ENCODE peak calls at places on chromosomes 5 and 9, in eight cellular contexts. Y, L, W, F, A, Z, U and V are unnamed samples.

GRCh38 chr5:75482482-75482881 is 28.9 kb downstream of the CERT1 start:
- DNase-seq in Y (no peak), L (no peak), W (no peak), F (no peak), A (no peak), Z (no peak), U (no peak), V (no peak)

GRCh38 chr9:134403682-134404301 is 77.5 kb downstream of the RXRA start:
- DNase-seq in Y (peak; percentile 91), L (peak; percentile 63), W (no peak), F (peak; percentile 80), A (peak; percentile 84), Z (peak; percentile 84), U (no peak), V (peak; percentile 80)

GRCh38 chr5:59661939-59662615 is 231.4 kb downstream of the PDE4D start:
- DNase-seq in Y (no peak), L (no peak), W (no peak), F (no peak), A (no peak), Z (no peak), U (no peak), V (no peak)

GRCh38 chr5:149143470-149143869 is 2.2 kb downstream of the ABLIM3 start:
- DNase-seq in Y (no peak), L (no peak), W (peak; percentile 79), F (peak; percentile 60), A (no peak), Z (no peak), U (no peak), V (no peak)

GRCh38 chr5:158739941-158740340 is 359.8 kb downstream of the EBF1 start:
- DNase-seq in Y (no peak), L (no peak), W (no peak), F (peak; percentile 74), A (no peak), Z (no peak), U (peak; percentile 16), V (no peak)

GRCh38 chr5:92652735-92653134 is 928.3 kb downstream of the NR2F1-AS1 start:
- DNase-seq in Y (no peak), L (no peak), W (peak; percentile 90), F (no peak), A (no peak), Z (no peak), U (peak; percentile 19), V (no peak)

GRCh38 chr9:35691757-35692301 is 2.1 kb upstream of the TPM2 start:
- DNase-seq in Y (peak; percentile 87), L (no peak), W (no peak), F (peak; percentile 60), A (no peak), Z (no peak), U (no peak), V (no peak)

GRCh38 chr9:89714316-89714715 is 109.5 kb downstream of the GADD45G start:
- DNase-seq in Y (no peak), L (no peak), W (no peak), F (peak; percentile 49), A (no peak), Z (no peak), U (no peak), V (no peak)

GRCh38 chr5:151829370-151829769 is 57.6 kb downstream of the G3BP1 start:
- DNase-seq in Y (no peak), L (no peak), W (no peak), F (no peak), A (no peak), Z (no peak), U (no peak), V (no peak)

DNA sequence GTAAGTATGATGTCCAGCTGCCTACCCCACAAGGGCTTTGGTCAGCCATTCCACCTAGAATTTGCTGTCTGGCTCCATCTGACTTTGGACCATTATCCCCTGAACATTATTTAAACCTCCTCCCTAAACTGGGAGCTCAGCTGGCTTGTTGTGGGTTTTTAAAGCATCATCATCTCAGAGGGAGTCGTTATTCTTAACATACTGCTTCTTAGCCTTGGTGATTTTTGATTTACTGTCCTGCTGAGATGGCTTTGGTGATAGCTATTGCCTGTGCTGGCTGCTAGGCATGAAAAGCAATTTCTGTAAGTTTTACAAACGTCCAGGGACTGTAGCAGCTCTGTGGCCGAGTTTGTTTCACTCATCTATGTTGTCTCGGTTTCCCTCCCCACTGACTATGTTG is 256.1 kb downstream of the NR3C1 start:
- DNase-seq in Y (no peak), L (no peak), W (no peak), F (no peak), A (no peak), Z (no peak), U (no peak), V (no peak)
- H3K4me1 ChIP-seq in Y (peaks cover 65% of the 10 kb centered on the region), L (peaks cover 69% of the 10 kb centered on the region), W (peaks cover 72% of the 10 kb centered on the region), F (no peaks in the 10 kb centered on the region), A (peaks cover 15% of the 10 kb centered on the region), Z (peaks cover 48% of the 10 kb centered on the region), U (peaks cover 25% of the 10 kb centered on the region), V (peaks cover 4% of the 10 kb centered on the region)

GRCh38 chr5:133933670-133934295 is 34.6 kb downstream of the C5orf15 start:
- DNase-seq in Y (no peak), L (no peak), W (no peak), F (no peak), A (no peak), Z (no peak), U (no peak), V (no peak)

GRCh38 chr5:133933169-133933509 is 35.3 kb downstream of the C5orf15 start:
- DNase-seq in Y (no peak), L (peak; percentile 41), W (no peak), F (no peak), A (no peak), Z (no peak), U (no peak), V (no peak)

GRCh38 chr5:133934822-133935793 is 33.3 kb downstream of the C5orf15 start:
- DNase-seq in Y (peak; percentile 44), L (no peak), W (no peak), F (no peak), A (no peak), Z (no peak), U (no peak), V (no peak)

GRCh38 chr5:133932441-133933168 is 35.8 kb downstream of the C5orf15 start:
- DNase-seq in Y (no peak), L (no peak), W (no peak), F (no peak), A (no peak), Z (no peak), U (no peak), V (no peak)

DNA sequence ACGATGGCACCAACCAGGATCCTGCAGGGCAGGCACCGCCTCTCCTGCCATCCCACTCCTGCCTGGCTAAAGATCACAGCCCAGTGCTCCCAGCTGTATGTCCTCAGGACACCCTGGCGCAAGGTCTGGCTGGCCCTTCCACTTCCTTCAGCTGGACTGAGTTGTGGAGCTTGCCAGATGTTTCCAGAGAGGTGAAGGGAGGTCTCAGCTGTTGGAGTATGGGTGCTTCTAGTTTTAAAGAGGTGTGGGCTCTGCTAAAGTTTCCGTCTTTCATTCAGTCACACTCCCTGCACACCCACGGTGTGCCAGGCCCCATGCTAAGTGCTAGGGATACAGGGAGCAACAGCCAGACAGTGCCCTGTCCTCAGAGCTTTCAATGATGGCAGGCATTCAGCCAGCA is 34.1 kb downstream of the C5orf15 start:
- DNase-seq in Y (no peak), L (no peak), W (no peak), F (no peak), A (no peak), Z (no peak), U (no peak), V (no peak)
- H3K4me1 ChIP-seq in Y (peaks cover 11% of the 10 kb centered on the region), L (peaks cover 34% of the 10 kb centered on the region), W (peaks cover 7% of the 10 kb centered on the region), F (no peaks in the 10 kb centered on the region), A (no peaks in the 10 kb centered on the region), Z (no peaks in the 10 kb centered on the region), U (peaks cover 8% of the 10 kb centered on the region), V (peaks cover 3% of the 10 kb centered on the region)

DNA sequence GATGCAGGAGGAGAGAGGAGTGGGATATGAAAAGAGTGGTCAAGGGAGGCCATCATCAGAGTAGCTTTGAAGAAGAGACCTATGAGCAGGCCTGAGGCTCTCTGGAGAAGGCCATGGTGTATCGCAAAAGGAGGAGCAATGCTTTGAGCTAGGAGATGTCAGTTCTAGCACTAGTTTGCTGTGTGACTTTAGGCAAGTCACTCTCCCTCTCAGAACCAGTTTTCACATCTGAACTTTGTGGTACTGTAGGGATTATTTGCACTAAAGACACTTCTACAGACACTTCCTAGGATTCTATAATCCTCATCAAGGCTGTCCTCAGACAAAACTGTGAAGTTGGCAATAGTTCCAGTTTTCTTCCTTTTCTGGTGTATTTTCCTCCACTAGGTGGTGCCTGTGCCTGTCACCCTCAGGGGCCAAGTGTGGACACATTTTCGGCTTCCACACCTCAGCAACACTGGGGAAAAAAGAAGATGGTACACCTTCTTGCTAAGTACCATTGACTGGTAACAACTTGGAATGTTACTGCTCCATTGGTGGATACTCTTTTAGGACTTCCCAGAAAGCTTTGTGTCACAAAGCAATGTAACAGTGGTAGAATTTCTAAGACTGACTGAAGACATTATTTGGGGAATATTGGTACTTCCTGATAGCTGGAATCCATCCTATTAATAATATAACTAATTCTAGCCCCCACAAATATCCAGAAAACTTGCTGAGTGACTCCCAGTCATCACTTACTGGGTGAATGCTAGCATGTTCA is 9.9 kb downstream of the PAPPA start:
- DNase-seq in Y (no peak), L (no peak), W (peak; percentile 60), F (no peak), A (no peak), Z (no peak), U (no peak), V (no peak)
- H3K4me1 ChIP-seq in Y (no peaks in the 10 kb centered on the region), L (no peaks in the 10 kb centered on the region), W (peaks cover 28% of the 10 kb centered on the region), F (no peaks in the 10 kb centered on the region), A (no peaks in the 10 kb centered on the region), Z (no peaks in the 10 kb centered on the region), U (no peaks in the 10 kb centered on the region), V (no peaks in the 10 kb centered on the region)

GRCh38 chr5:150640311-150641005 is at the start of gene SYNPO:
- DNase-seq in Y (peak; percentile 94), L (peak; percentile 53), W (peak; percentile 92), F (peak; percentile 94), A (peak; percentile 74), Z (peak; percentile 81), U (peak; percentile 87), V (peak; percentile 53)

GRCh38 chr5:150638488-150639316 is 1.8 kb upstream of the SYNPO start:
- DNase-seq in Y (no peak), L (no peak), W (no peak), F (no peak), A (no peak), Z (no peak), U (no peak), V (no peak)

GRCh38 chr5:150639751-150640150 is 709 bp upstream of the SYNPO start:
- DNase-seq in Y (no peak), L (no peak), W (no peak), F (no peak), A (no peak), Z (no peak), U (no peak), V (no peak)

GRCh38 chr5:150638053-150638444 is 2.4 kb upstream of the SYNPO start:
- DNase-seq in Y (no peak), L (no peak), W (no peak), F (no peak), A (no peak), Z (no peak), U (no peak), V (no peak)

GRCh38 chr5:150639317-150639738 is 1.1 kb upstream of the SYNPO start:
- DNase-seq in Y (no peak), L (no peak), W (no peak), F (no peak), A (no peak), Z (no peak), U (no peak), V (no peak)
- H3K4me1 ChIP-seq in Y (peaks cover 93% of the 10 kb centered on the region), L (peaks cover 97% of the 10 kb centered on the region), W (peaks cover 61% of the 10 kb centered on the region), F (peaks cover 41% of the 10 kb centered on the region), A (peaks cover 89% of the 10 kb centered on the region), Z (peaks cover 84% of the 10 kb centered on the region), U (peaks cover 79% of the 10 kb centered on the region), V (no peaks in the 10 kb centered on the region)

GRCh38 chr9:128091571-128091970 is 23.5 kb downstream of the SLC25A25 start:
- DNase-seq in Y (no peak), L (no peak), W (no peak), F (no peak), A (no peak), Z (no peak), U (no peak), V (no peak)
- H3K4me1 ChIP-seq in Y (peaks cover 24% of the 10 kb centered on the region), L (peaks cover 84% of the 10 kb centered on the region), W (peaks cover 39% of the 10 kb centered on the region), F (peaks cover 32% of the 10 kb centered on the region), A (peaks cover 29% of the 10 kb centered on the region), Z (peaks cover 39% of the 10 kb centered on the region), U (peaks cover 24% of the 10 kb centered on the region), V (no peaks in the 10 kb centered on the region)